ENCODE peak calls at places on chromosomes 7 and 10, in eight cellular contexts. K is GM12891; P is HT1080; M is stimulated activated CD8-positive, alpha-beta memory T cell treated with anti-CD3 and anti-CD28 coated beads, Interleukin-12 subunit alpha, Interleukin-12 subunit beta, amount 100 ng/mL, for 1 hour; B is AG04450; Z is nephron progenitor cell; T is AG10803; V is foreskin keratinocyte. G is an unnamed sample.

GRCh38 chr7:75943864-75944263 is 28.9 kb downstream of the POR start:
- DNase-seq in K (no peak), P (peak; percentile 90), M (no peak), B (no peak), Z (no peak), T (no peak), V (peak; percentile 74), G (no peak)

GRCh38 chr7:144818516-144818915 is 17.3 kb downstream of the TPK1 start:
- DNase-seq in K (no peak), P (no peak), M (no peak), B (no peak), Z (no peak), T (no peak), V (no peak), G (peak; percentile 22)

GRCh38 chr7:134613623-134614347 is 32.9 kb upstream of the BPGM start:
- DNase-seq in K (no peak), P (peak; percentile 99), M (no peak), B (peak; percentile 91), Z (no peak), T (peak; percentile 97), V (peak; percentile 98), G (no peak)

GRCh38 chr7:43584200-43584586 is 1.3 kb downstream of the STK17A start:
- DNase-seq in K (no peak), P (peak; percentile 34), M (no peak), B (no peak), Z (no peak), T (peak; percentile 88), V (no peak), G (no peak)

GRCh38 chr10:89702121-89702480 is 711 bp downstream of the KIF20B start:
- DNase-seq in K (peak; percentile 1), P (peak; percentile 28), M (no peak), B (no peak), Z (peak; percentile 5), T (no peak), V (peak; percentile 19), G (peak; percentile 2)

GRCh38 chr10:29132821-29133156 is 156.1 kb upstream of the LYZL1 start:
- DNase-seq in K (no peak), P (no peak), M (no peak), B (no peak), Z (no peak), T (no peak), V (no peak), G (no peak)

GRCh38 chr7:1587738-1588137 is 17.9 kb upstream of the PSMG3 start:
- DNase-seq in K (no peak), P (no peak), M (no peak), B (no peak), Z (no peak), T (no peak), V (no peak), G (no peak)

GRCh38 chr10:101234333-101234732 is 5.1 kb upstream of the LBX1 start:
- DNase-seq in K (no peak), P (no peak), M (no peak), B (no peak), Z (no peak), T (no peak), V (no peak), G (no peak)

GRCh38 chr10:80163741-80164341 is 31.3 kb downstream of the PLAC9 start:
- DNase-seq in K (no peak), P (peak; percentile 73), M (no peak), B (peak; percentile 36), Z (no peak), T (peak; percentile 62), V (no peak), G (no peak)

GRCh38 chr10:84202349-84202748 is 8.0 kb downstream of the CDHR1 start:
- DNase-seq in K (no peak), P (no peak), M (no peak), B (no peak), Z (no peak), T (no peak), V (no peak), G (no peak)

GRCh38 chr7:20598479-20599419 is 16.7 kb upstream of the ABCB5 start:
- DNase-seq in K (peak; percentile 14), P (peak; percentile 50), M (no peak), B (peak; percentile 11), Z (peak; percentile 9), T (peak; percentile 70), V (peak; percentile 24), G (no peak)

GRCh38 chr7:41916450-41916927 is 213.6 kb upstream of the INHBA start:
- DNase-seq in K (no peak), P (peak; percentile 98), M (no peak), B (peak; percentile 93), Z (no peak), T (peak; percentile 100), V (peak; percentile 96), G (no peak)

GRCh38 chr7:130990178-130990832 is 256.3 kb upstream of the KLF14 start:
- DNase-seq in K (no peak), P (no peak), M (no peak), B (no peak), Z (no peak), T (no peak), V (no peak), G (no peak)

GRCh38 chr7:69399038-69399800 is 199.1 kb upstream of the AUTS2 start:
- DNase-seq in K (no peak), P (no peak), M (no peak), B (no peak), Z (no peak), T (peak; percentile 63), V (no peak), G (no peak)

GRCh38 chr7:1913290-1914282 is 243.5 kb downstream of the ELFN1 start:
- DNase-seq in K (no peak), P (no peak), M (no peak), B (no peak), Z (peak; percentile 42), T (no peak), V (no peak), G (no peak)

GRCh38 chr10:6569259-6569658 is 10.8 kb downstream of the PRKCQ start:
- DNase-seq in K (no peak), P (no peak), M (no peak), B (no peak), Z (no peak), T (no peak), V (no peak), G (no peak)

GRCh38 chr10:36349445-36350063 is 707.5 kb upstream of the FZD8 start:
- DNase-seq in K (no peak), P (peak; percentile 60), M (no peak), B (peak; percentile 72), Z (no peak), T (peak; percentile 88), V (peak; percentile 94), G (no peak)

G was measured in activated CD4-positive, CD25-positive, alpha-beta regulatory T cell treated with anti-CD3 and anti-CD28 coated beads, Interleukin-2, amount 50 U/mL, for 16 hours.